ENCODE peak calls at places on chromosome 13, in seven cellular contexts. One of them, this sample, is unnamed.

GRCh38 chr13:79491715-79492114 is 10.8 kb downstream of the NDFIP2 start:
- DNase-seq in mesendoderm: peak
- DNase-seq in IMR-90: peak
- DNase-seq in H1: no peak
- DNase-seq in neuronal stem cell: no peak
- DNase-seq in H9: no peak
- DNase-seq in trophoblast cell: peak
- DNase-seq in this sample: peak

GRCh38 chr13:90618133-90618532 is 729.4 kb upstream of the MIR17HG start:
- DNase-seq in mesendoderm: peak
- DNase-seq in IMR-90: no peak
- DNase-seq in H1: no peak
- DNase-seq in neuronal stem cell: no peak
- DNase-seq in H9: no peak
- DNase-seq in trophoblast cell: no peak
- DNase-seq in this sample: no peak

GRCh38 chr13:74442751-74443150 is 308.5 kb upstream of the KLF12 start:
- DNase-seq in mesendoderm: no peak
- DNase-seq in IMR-90: no peak
- DNase-seq in H1: no peak
- DNase-seq in neuronal stem cell: no peak
- DNase-seq in H9: no peak
- DNase-seq in trophoblast cell: no peak
- DNase-seq in this sample: no peak

GRCh38 chr13:23799945-23800344 is 89.3 kb downstream of the MIPEP start:
- DNase-seq in mesendoderm: no peak
- DNase-seq in IMR-90: peak
- DNase-seq in H1: no peak
- DNase-seq in neuronal stem cell: no peak
- DNase-seq in H9: no peak
- DNase-seq in trophoblast cell: no peak
- DNase-seq in this sample: peak

GRCh38 chr13:28531195-28531955 is 36.4 kb upstream of the FLT1 start:
- DNase-seq in mesendoderm: peak
- DNase-seq in IMR-90: peak
- DNase-seq in H1: peak
- DNase-seq in neuronal stem cell: peak
- DNase-seq in H9: no peak
- DNase-seq in trophoblast cell: no peak
- DNase-seq in this sample: peak

GRCh38 chr13:112733661-112734379 is 44.0 kb downstream of the ATP11A start:
- DNase-seq in mesendoderm: peak
- DNase-seq in IMR-90: no peak
- DNase-seq in H1: no peak
- DNase-seq in neuronal stem cell: peak
- DNase-seq in H9: peak
- DNase-seq in trophoblast cell: no peak
- DNase-seq in this sample: no peak

GRCh38 chr13:81726037-81726726 is 1385.3 kb upstream of the SPRY2 start:
- DNase-seq in mesendoderm: no peak
- DNase-seq in IMR-90: no peak
- DNase-seq in H1: no peak
- DNase-seq in neuronal stem cell: no peak
- DNase-seq in H9: no peak
- DNase-seq in trophoblast cell: no peak
- DNase-seq in this sample: no peak

GRCh38 chr13:41587490-41587889 is 130.1 kb downstream of the RGCC start:
- DNase-seq in mesendoderm: peak
- DNase-seq in IMR-90: no peak
- DNase-seq in H1: peak
- DNase-seq in neuronal stem cell: no peak
- DNase-seq in H9: peak
- DNase-seq in trophoblast cell: no peak
- DNase-seq in this sample: no peak

GRCh38 chr13:40598599-40598998 is 67.8 kb downstream of the FOXO1 start:
- DNase-seq in mesendoderm: no peak
- DNase-seq in IMR-90: no peak
- DNase-seq in H1: no peak
- DNase-seq in neuronal stem cell: no peak
- DNase-seq in H9: no peak
- DNase-seq in trophoblast cell: no peak
- DNase-seq in this sample: no peak

GRCh38 chr13:73714522-73714921 is 419.7 kb downstream of the KLF12 start:
- DNase-seq in mesendoderm: no peak
- DNase-seq in IMR-90: no peak
- DNase-seq in H1: no peak
- DNase-seq in neuronal stem cell: no peak
- DNase-seq in H9: no peak
- DNase-seq in trophoblast cell: no peak
- DNase-seq in this sample: no peak

GRCh38 chr13:67095621-67096020 is 134.5 kb downstream of the PCDH9 start:
- DNase-seq in mesendoderm: no peak
- DNase-seq in IMR-90: no peak
- DNase-seq in H1: no peak
- DNase-seq in neuronal stem cell: no peak
- DNase-seq in H9: no peak
- DNase-seq in trophoblast cell: no peak
- DNase-seq in this sample: no peak

GRCh38 chr13:21529102-21529893 is 70.2 kb upstream of the ZDHHC20 start:
- DNase-seq in mesendoderm: no peak
- DNase-seq in IMR-90: no peak
- DNase-seq in H1: no peak
- DNase-seq in neuronal stem cell: no peak
- DNase-seq in H9: no peak
- DNase-seq in trophoblast cell: no peak
- DNase-seq in this sample: no peak

GRCh38 chr13:79482271-79482970 is 1.5 kb downstream of the NDFIP2 start:
- DNase-seq in mesendoderm: no peak
- DNase-seq in IMR-90: peak
- DNase-seq in H1: no peak
- DNase-seq in neuronal stem cell: no peak
- DNase-seq in H9: no peak
- DNase-seq in trophoblast cell: no peak
- DNase-seq in this sample: peak

GRCh38 chr13:49711218-49711863 is 20.1 kb upstream of the EBPL start:
- DNase-seq in mesendoderm: no peak
- DNase-seq in IMR-90: peak
- DNase-seq in H1: no peak
- DNase-seq in neuronal stem cell: no peak
- DNase-seq in H9: no peak
- DNase-seq in trophoblast cell: no peak
- DNase-seq in this sample: peak

GRCh38 chr13:48892311-48892710 is 83.4 kb upstream of the FNDC3A start:
- DNase-seq in mesendoderm: no peak
- DNase-seq in IMR-90: peak
- DNase-seq in H1: no peak
- DNase-seq in neuronal stem cell: no peak
- DNase-seq in H9: no peak
- DNase-seq in trophoblast cell: peak
- DNase-seq in this sample: peak

GRCh38 chr13:26517931-26518330 is 39.6 kb upstream of the WASF3 start:
- DNase-seq in mesendoderm: no peak
- DNase-seq in IMR-90: no peak
- DNase-seq in H1: no peak
- DNase-seq in neuronal stem cell: no peak
- DNase-seq in H9: no peak
- DNase-seq in trophoblast cell: no peak
- DNase-seq in this sample: no peak

GRCh38 chr13:112054616-112055015 is 12.3 kb upstream of the SOX1 start:
- DNase-seq in mesendoderm: no peak
- DNase-seq in IMR-90: no peak
- DNase-seq in H1: peak
- DNase-seq in neuronal stem cell: no peak
- DNase-seq in H9: no peak
- DNase-seq in trophoblast cell: no peak
- DNase-seq in this sample: no peak

GRCh38 chr13:111302045-111302722 is 18.3 kb upstream of the TEX29 start:
- DNase-seq in mesendoderm: no peak
- DNase-seq in IMR-90: no peak
- DNase-seq in H1: no peak
- DNase-seq in neuronal stem cell: no peak
- DNase-seq in H9: no peak
- DNase-seq in trophoblast cell: no peak
- DNase-seq in this sample: no peak

DNA sequence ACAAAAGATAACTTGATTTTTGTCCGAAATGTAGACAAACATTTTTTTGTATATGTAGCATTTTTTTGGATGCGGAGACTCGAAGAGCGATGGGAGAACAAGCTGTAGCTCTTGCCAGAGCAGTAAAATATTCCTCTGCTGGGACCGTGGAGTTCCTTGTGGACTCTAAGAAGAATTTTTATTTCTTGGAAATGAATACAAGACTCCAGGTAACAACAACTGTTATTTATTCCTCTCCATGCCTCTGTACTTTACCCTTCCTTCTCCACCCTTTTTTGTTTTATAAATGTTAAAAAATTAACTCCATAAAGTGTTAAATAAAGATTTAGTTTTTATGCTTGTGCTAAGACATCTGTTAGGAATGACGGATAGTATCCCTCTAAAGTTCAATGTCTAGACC is 184.2 kb downstream of the PCCA start:
- DNase-seq in mesendoderm: no peak
- DNase-seq in IMR-90: no peak
- DNase-seq in H1: no peak
- DNase-seq in neuronal stem cell: no peak
- DNase-seq in H9: no peak
- DNase-seq in trophoblast cell: no peak
- DNase-seq in this sample: no peak
- H4K8ac ChIP-seq in mesendoderm: no peak
- H4K8ac ChIP-seq in IMR-90: no peak
- H4K8ac ChIP-seq in H1: no peak
- H4K8ac ChIP-seq in neuronal stem cell: no peak
- H4K8ac ChIP-seq in H9: no peak
- H4K8ac ChIP-seq in trophoblast cell: no peak
- H4K8ac ChIP-seq in this sample: no peak

GRCh38 chr13:51360489-51360888 is 21.0 kb downstream of the SERPINE3 start:
- DNase-seq in mesendoderm: no peak
- DNase-seq in IMR-90: no peak
- DNase-seq in H1: no peak
- DNase-seq in neuronal stem cell: no peak
- DNase-seq in H9: no peak
- DNase-seq in trophoblast cell: no peak
- DNase-seq in this sample: no peak

GRCh38 chr13:51359352-51359751 is 19.9 kb downstream of the SERPINE3 start:
- DNase-seq in mesendoderm: no peak
- DNase-seq in IMR-90: no peak
- DNase-seq in H1: no peak
- DNase-seq in neuronal stem cell: no peak
- DNase-seq in H9: no peak
- DNase-seq in trophoblast cell: no peak
- DNase-seq in this sample: no peak

GRCh38 chr13:51357928-51358595 is 18.6 kb downstream of the SERPINE3 start:
- DNase-seq in mesendoderm: peak
- DNase-seq in IMR-90: no peak
- DNase-seq in H1: no peak
- DNase-seq in neuronal stem cell: no peak
- DNase-seq in H9: no peak
- DNase-seq in trophoblast cell: no peak
- DNase-seq in this sample: peak

GRCh38 chr13:51361111-51361510 is 21.6 kb downstream of the SERPINE3 start:
- DNase-seq in mesendoderm: no peak
- DNase-seq in IMR-90: no peak
- DNase-seq in H1: no peak
- DNase-seq in neuronal stem cell: no peak
- DNase-seq in H9: no peak
- DNase-seq in trophoblast cell: peak
- DNase-seq in this sample: no peak

DNA sequence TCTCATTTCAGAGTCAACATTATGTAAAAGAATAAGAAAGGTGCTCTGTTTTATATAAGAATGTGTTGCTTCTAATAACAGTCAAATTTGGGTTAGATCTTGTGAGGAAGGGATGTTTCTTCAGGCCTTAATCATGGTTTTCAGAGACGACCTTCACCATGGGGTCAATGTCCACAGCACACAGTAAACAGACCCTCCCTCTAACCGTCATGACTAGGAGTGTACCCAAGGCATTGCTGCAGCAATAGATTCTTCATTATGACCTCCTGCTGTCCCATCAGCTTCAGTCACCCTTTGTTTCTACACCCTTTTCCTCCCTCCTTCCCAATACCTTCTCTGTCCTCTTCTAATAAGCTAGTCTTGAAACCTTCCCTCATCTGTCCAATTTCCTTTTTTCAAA is 15.7 kb downstream of the SERPINE3 start:
- DNase-seq in mesendoderm: no peak
- DNase-seq in IMR-90: no peak
- DNase-seq in H1: no peak
- DNase-seq in neuronal stem cell: no peak
- DNase-seq in H9: no peak
- DNase-seq in trophoblast cell: no peak
- DNase-seq in this sample: no peak
- H3K23ac ChIP-seq in mesendoderm: no peak
- H3K23ac ChIP-seq in IMR-90: no peak
- H3K23ac ChIP-seq in H1: no peak
- H3K23ac ChIP-seq in neuronal stem cell: no peak
- H3K23ac ChIP-seq in H9: no peak
- H3K23ac ChIP-seq in trophoblast cell: no peak
- H3K23ac ChIP-seq in this sample: no peak

GRCh38 chr13:98771838-98772611 is 19.6 kb upstream of the SLC15A1 start:
- DNase-seq in mesendoderm: no peak
- DNase-seq in IMR-90: no peak
- DNase-seq in H1: no peak
- DNase-seq in neuronal stem cell: no peak
- DNase-seq in H9: no peak
- DNase-seq in trophoblast cell: no peak
- DNase-seq in this sample: no peak
- H4K8ac ChIP-seq in mesendoderm: no peak
- H4K8ac ChIP-seq in IMR-90: no peak
- H4K8ac ChIP-seq in H1: no peak
- H4K8ac ChIP-seq in neuronal stem cell: no peak
- H4K8ac ChIP-seq in H9: no peak
- H4K8ac ChIP-seq in trophoblast cell: no peak
- H4K8ac ChIP-seq in this sample: no peak

DNA sequence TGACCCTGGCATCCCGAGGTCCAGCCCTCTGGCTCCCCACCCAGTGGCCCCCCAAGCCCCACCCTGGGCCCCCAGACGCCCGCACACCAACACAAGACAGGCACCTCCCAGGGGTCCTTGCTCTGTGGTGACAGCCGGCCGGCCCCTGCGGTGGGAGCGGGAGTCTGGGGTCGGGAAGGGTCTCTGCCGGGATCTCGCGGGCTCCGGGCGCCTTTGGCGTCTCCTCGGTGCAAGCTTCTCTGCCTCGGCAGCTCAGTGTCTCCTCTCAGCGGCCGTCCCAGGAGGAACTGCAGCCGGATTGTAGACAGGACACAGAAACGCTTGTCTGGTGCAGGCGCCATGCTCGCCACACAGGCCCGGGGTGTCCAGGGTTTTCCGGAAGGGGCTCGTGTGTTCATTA is 43.7 kb downstream of the TMEM255B start:
- DNase-seq in mesendoderm: peak
- DNase-seq in IMR-90: no peak
- DNase-seq in H1: no peak
- DNase-seq in neuronal stem cell: no peak
- DNase-seq in H9: no peak
- DNase-seq in trophoblast cell: no peak
- DNase-seq in this sample: no peak
- H3K23ac ChIP-seq in mesendoderm: no peak
- H3K23ac ChIP-seq in IMR-90: no peak
- H3K23ac ChIP-seq in H1: no peak
- H3K23ac ChIP-seq in neuronal stem cell: no peak
- H3K23ac ChIP-seq in H9: no peak
- H3K23ac ChIP-seq in trophoblast cell: no peak
- H3K23ac ChIP-seq in this sample: no peak